ENCODE peak calls at places on chromosome 1, in seven cellular contexts. K is vagina, S is prostate gland, A is tibial nerve, J is GM12891, Z is uterus, O is HCT116. R is an unnamed sample.

GRCh38 chr1:27971674-27972073 is 11.9 kb downstream of the XKR8 start:
- DNase-seq in K (no peak), S (peak; percentile 49), A (no peak), J (no peak), Z (no peak), O (no peak), R (no peak)

GRCh38 chr1:27504588-27505419 is 14.8 kb upstream of the WASF2 start:
- DNase-seq in K (peak; percentile 91), S (no peak), A (peak; percentile 81), J (no peak), Z (peak; percentile 85), O (no peak), R (peak; percentile 49)

GRCh38 chr1:111553199-111553598 is 49.8 kb upstream of the ADORA3 start:
- DNase-seq in K (no peak), S (no peak), A (no peak), J (no peak), Z (no peak), O (no peak), R (peak; percentile 89)

GRCh38 chr1:13725714-13726175 is 25.8 kb downstream of the PRDM2 start:
- DNase-seq in K (no peak), S (peak; percentile 24), A (no peak), J (no peak), Z (no peak), O (peak; percentile 23), R (peak; percentile 25)

GRCh38 chr1:8164670-8165069 is 138.6 kb upstream of the ERRFI1 start:
- DNase-seq in K (no peak), S (no peak), A (no peak), J (no peak), Z (no peak), O (no peak), R (no peak)

GRCh38 chr1:92376345-92376744 is 77.5 kb downstream of the RPAP2 start:
- DNase-seq in K (no peak), S (no peak), A (no peak), J (no peak), Z (no peak), O (no peak), R (no peak)

GRCh38 chr1:146036241-146036989 is 14.9 kb upstream of the HJV start:
- DNase-seq in K (no peak), S (no peak), A (no peak), J (no peak), Z (no peak), O (no peak), R (no peak)

GRCh38 chr1:179816196-179816960 is 61.2 kb downstream of the TOR1AIP2 start:
- DNase-seq in K (no peak), S (no peak), A (peak; percentile 54), J (no peak), Z (peak; percentile 27), O (no peak), R (peak; percentile 21)

GRCh38 chr1:224867715-224868114 is 61.8 kb upstream of the DNAH14 start:
- DNase-seq in K (no peak), S (no peak), A (no peak), J (no peak), Z (no peak), O (no peak), R (no peak)

GRCh38 chr1:17533201-17533600 is 6.3 kb upstream of the ARHGEF10L start:
- DNase-seq in K (no peak), S (no peak), A (no peak), J (no peak), Z (no peak), O (no peak), R (no peak)

GRCh38 chr1:116508090-116508983 is 62.5 kb downstream of the CD58 start:
- DNase-seq in K (no peak), S (no peak), A (no peak), J (no peak), Z (no peak), O (no peak), R (no peak)

GRCh38 chr1:56798053-56798471 is 21.1 kb downstream of the FYB2 start:
- DNase-seq in K (no peak), S (no peak), A (no peak), J (no peak), Z (no peak), O (no peak), R (peak; percentile 62)

GRCh38 chr1:64691631-64692030 is 53.2 kb upstream of the RAVER2 start:
- DNase-seq in K (no peak), S (no peak), A (no peak), J (no peak), Z (no peak), O (no peak), R (peak; percentile 48)

GRCh38 chr1:96722161-96722908 is 751 bp downstream of the PTBP2 start:
- DNase-seq in K (peak; percentile 87), S (peak; percentile 46), A (peak; percentile 38), J (no peak), Z (peak; percentile 62), O (no peak), R (peak; percentile 54)

GRCh38 chr1:156833598-156833997 is 16.9 kb upstream of the SH2D2A start:
- DNase-seq in K (no peak), S (no peak), A (no peak), J (no peak), Z (no peak), O (no peak), R (no peak)

GRCh38 chr1:201191723-201192477 is 1.3 kb downstream of the IGFN1 start:
- DNase-seq in K (no peak), S (no peak), A (no peak), J (no peak), Z (peak; percentile 47), O (peak; percentile 32), R (peak; percentile 98)
- TF ChIP-seq POLR2A in K (no peak), S (no peak), A (no peak), J (no peak), Z (no peak), O (no peak), R (no peak)

DNA sequence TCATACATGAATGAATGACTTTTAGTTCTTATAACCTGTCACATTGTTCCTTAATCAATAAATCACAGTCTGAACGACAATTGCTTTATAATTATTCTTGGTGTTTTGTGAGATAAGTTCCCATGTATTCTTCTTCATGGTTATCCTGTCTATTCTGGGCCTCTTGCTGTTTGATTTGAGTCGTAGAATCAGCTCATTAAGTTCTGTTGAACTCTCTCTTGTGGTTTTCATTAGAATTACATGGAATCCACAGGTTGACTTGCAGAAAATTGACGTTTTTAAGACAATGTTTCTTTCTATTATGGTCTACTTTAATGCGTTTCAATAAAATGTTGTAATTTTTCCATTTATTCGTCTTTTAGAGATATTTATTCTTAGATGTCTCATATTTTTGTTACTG is 4.0 kb upstream of the LCE1A start:
- DNase-seq in K (no peak), S (no peak), A (no peak), J (no peak), Z (no peak), O (no peak), R (no peak)
- TF ChIP-seq POLR2A in K (no peak), S (no peak), A (no peak), J (no peak), Z (no peak), O (no peak), R (no peak)

GRCh38 chr1:21674957-21675356 is 5.8 kb upstream of the RAP1GAP start:
- DNase-seq in K (no peak), S (no peak), A (no peak), J (no peak), Z (no peak), O (no peak), R (no peak)
- TF ChIP-seq POLR2A in K (no peak), S (no peak), A (no peak), J (no peak), Z (no peak), O (no peak), R (no peak)

GRCh38 chr1:1565340-1565739 is 9.3 kb downstream of the SSU72 start:
- DNase-seq in K (no peak), S (no peak), A (no peak), J (no peak), Z (no peak), O (no peak), R (no peak)
- TF ChIP-seq POLR2A in K (no peak), S (no peak), A (no peak), J (peak; percentile 23), Z (no peak), O (no peak), R (no peak)

GRCh38 chr1:50517488-50517887 is 94.2 kb upstream of the DMRTA2 start:
- DNase-seq in K (no peak), S (no peak), A (no peak), J (no peak), Z (no peak), O (no peak), R (no peak)

GRCh38 chr1:50521703-50522102 is 98.5 kb upstream of the DMRTA2 start:
- DNase-seq in K (no peak), S (no peak), A (no peak), J (no peak), Z (no peak), O (no peak), R (no peak)

GRCh38 chr1:50516056-50516455 is 92.8 kb upstream of the DMRTA2 start:
- DNase-seq in K (no peak), S (no peak), A (no peak), J (no peak), Z (no peak), O (no peak), R (peak; percentile 2)
- TF ChIP-seq POLR2A in K (no peak), S (no peak), A (no peak), J (no peak), Z (no peak), O (no peak), R (no peak)

R was measured in IMR-90.